ENCODE peak calls at places on chromosomes 11 and 22, in six cellular contexts. One of them, this sample, is unnamed.

GRCh38 chr22:41021655-41022454 is 70.5 kb upstream of the EP300 start:
- DNase-seq in CD4-positive, alpha-beta T cell: peak
- DNase-seq in neural crest cell: peak
- DNase-seq in HEK293T: peak
- DNase-seq in NCI-H187: no peak
- DNase-seq in OCI-LY7: peak
- DNase-seq in this sample: peak

GRCh38 chr11:61496602-61497400 is 11.7 kb upstream of the LRRC10B start:
- DNase-seq in CD4-positive, alpha-beta T cell: no peak
- DNase-seq in neural crest cell: no peak
- DNase-seq in HEK293T: no peak
- DNase-seq in NCI-H187: no peak
- DNase-seq in OCI-LY7: no peak
- DNase-seq in this sample: no peak

GRCh38 chr22:40668611-40669390 is 10.5 kb upstream of the MCHR1 start:
- DNase-seq in CD4-positive, alpha-beta T cell: no peak
- DNase-seq in neural crest cell: no peak
- DNase-seq in HEK293T: no peak
- DNase-seq in NCI-H187: no peak
- DNase-seq in OCI-LY7: no peak
- DNase-seq in this sample: no peak

GRCh38 chr11:72303179-72303578 is 59.2 kb upstream of the PHOX2A start:
- DNase-seq in CD4-positive, alpha-beta T cell: no peak
- DNase-seq in neural crest cell: no peak
- DNase-seq in HEK293T: no peak
- DNase-seq in NCI-H187: no peak
- DNase-seq in OCI-LY7: no peak
- DNase-seq in this sample: no peak

GRCh38 chr11:105577645-105578044 is 32.2 kb upstream of the GRIA4 start:
- DNase-seq in CD4-positive, alpha-beta T cell: no peak
- DNase-seq in neural crest cell: no peak
- DNase-seq in HEK293T: peak
- DNase-seq in NCI-H187: no peak
- DNase-seq in OCI-LY7: no peak
- DNase-seq in this sample: no peak

GRCh38 chr11:11444800-11445126 is 91.7 kb upstream of the CSNK2A3 start:
- DNase-seq in CD4-positive, alpha-beta T cell: no peak
- DNase-seq in neural crest cell: no peak
- DNase-seq in HEK293T: no peak
- DNase-seq in NCI-H187: no peak
- DNase-seq in OCI-LY7: no peak
- DNase-seq in this sample: no peak

GRCh38 chr11:117919326-117920275 is 9.6 kb downstream of the TMPRSS13 start:
- DNase-seq in CD4-positive, alpha-beta T cell: no peak
- DNase-seq in neural crest cell: no peak
- DNase-seq in HEK293T: no peak
- DNase-seq in NCI-H187: no peak
- DNase-seq in OCI-LY7: no peak
- DNase-seq in this sample: no peak

GRCh38 chr11:35976434-35976833 is 32.6 kb downstream of the LDLRAD3 start:
- DNase-seq in CD4-positive, alpha-beta T cell: no peak
- DNase-seq in neural crest cell: no peak
- DNase-seq in HEK293T: no peak
- DNase-seq in NCI-H187: no peak
- DNase-seq in OCI-LY7: no peak
- DNase-seq in this sample: no peak

GRCh38 chr11:112537846-112538330 is 277.2 kb upstream of the PLET1 start:
- DNase-seq in CD4-positive, alpha-beta T cell: no peak
- DNase-seq in neural crest cell: no peak
- DNase-seq in HEK293T: no peak
- DNase-seq in NCI-H187: no peak
- DNase-seq in OCI-LY7: no peak
- DNase-seq in this sample: no peak

GRCh38 chr11:944711-945470 is 19.2 kb downstream of the AP2A2 start:
- DNase-seq in CD4-positive, alpha-beta T cell: no peak
- DNase-seq in neural crest cell: no peak
- DNase-seq in HEK293T: no peak
- DNase-seq in NCI-H187: no peak
- DNase-seq in OCI-LY7: no peak
- DNase-seq in this sample: no peak

GRCh38 chr11:121236115-121237001 is 56.2 kb upstream of the SC5D start:
- DNase-seq in CD4-positive, alpha-beta T cell: no peak
- DNase-seq in neural crest cell: no peak
- DNase-seq in HEK293T: peak
- DNase-seq in NCI-H187: no peak
- DNase-seq in OCI-LY7: no peak
- DNase-seq in this sample: no peak

GRCh38 chr11:19957301-19957985 is 202.8 kb downstream of the DBX1 start:
- DNase-seq in CD4-positive, alpha-beta T cell: no peak
- DNase-seq in neural crest cell: no peak
- DNase-seq in HEK293T: no peak
- DNase-seq in NCI-H187: no peak
- DNase-seq in OCI-LY7: no peak
- DNase-seq in this sample: no peak

GRCh38 chr11:114466742-114467141 is 27.5 kb downstream of the REXO2 start:
- DNase-seq in CD4-positive, alpha-beta T cell: no peak
- DNase-seq in neural crest cell: no peak
- DNase-seq in HEK293T: no peak
- DNase-seq in NCI-H187: no peak
- DNase-seq in OCI-LY7: no peak
- DNase-seq in this sample: no peak

GRCh38 chr11:72727521-72727920 is 24.7 kb downstream of the ARAP1 start:
- DNase-seq in CD4-positive, alpha-beta T cell: no peak
- DNase-seq in neural crest cell: no peak
- DNase-seq in HEK293T: no peak
- DNase-seq in NCI-H187: no peak
- DNase-seq in OCI-LY7: no peak
- DNase-seq in this sample: no peak

GRCh38 chr11:2122222-2122906 is 16.8 kb downstream of the IGF2 start:
- DNase-seq in CD4-positive, alpha-beta T cell: no peak
- DNase-seq in neural crest cell: no peak
- DNase-seq in HEK293T: no peak
- DNase-seq in NCI-H187: no peak
- DNase-seq in OCI-LY7: no peak
- DNase-seq in this sample: peak

GRCh38 chr11:86101941-86102407 is 33.1 kb upstream of the PICALM start:
- DNase-seq in CD4-positive, alpha-beta T cell: no peak
- DNase-seq in neural crest cell: no peak
- DNase-seq in HEK293T: no peak
- DNase-seq in NCI-H187: no peak
- DNase-seq in OCI-LY7: no peak
- DNase-seq in this sample: no peak

GRCh38 chr11:8093931-8094575 is 13.0 kb downstream of the TUB start:
- DNase-seq in CD4-positive, alpha-beta T cell: no peak
- DNase-seq in neural crest cell: no peak
- DNase-seq in HEK293T: no peak
- DNase-seq in NCI-H187: no peak
- DNase-seq in OCI-LY7: no peak
- DNase-seq in this sample: no peak

GRCh38 chr11:1049911-1050580 is 13.5 kb upstream of the MUC6 start:
- DNase-seq in CD4-positive, alpha-beta T cell: no peak
- DNase-seq in neural crest cell: no peak
- DNase-seq in HEK293T: no peak
- DNase-seq in NCI-H187: no peak
- DNase-seq in OCI-LY7: no peak
- DNase-seq in this sample: no peak

GRCh38 chr11:102061276-102061675 is 14.0 kb downstream of the CFAP300 start:
- DNase-seq in CD4-positive, alpha-beta T cell: no peak
- DNase-seq in neural crest cell: no peak
- DNase-seq in HEK293T: peak
- DNase-seq in NCI-H187: no peak
- DNase-seq in OCI-LY7: no peak
- DNase-seq in this sample: no peak

GRCh38 chr11:75101424-75102128 is 4.9 kb upstream of the OR2AT4 start:
- DNase-seq in CD4-positive, alpha-beta T cell: no peak
- DNase-seq in neural crest cell: no peak
- DNase-seq in HEK293T: no peak
- DNase-seq in NCI-H187: no peak
- DNase-seq in OCI-LY7: no peak
- DNase-seq in this sample: no peak

GRCh38 chr11:134149371-134149770 is 74.4 kb downstream of the NCAPD3 start:
- DNase-seq in CD4-positive, alpha-beta T cell: no peak
- DNase-seq in neural crest cell: no peak
- DNase-seq in HEK293T: no peak
- DNase-seq in NCI-H187: no peak
- DNase-seq in OCI-LY7: no peak
- DNase-seq in this sample: no peak

GRCh38 chr22:19913337-19913936 is 28.1 kb upstream of the COMT start:
- DNase-seq in CD4-positive, alpha-beta T cell: no peak
- DNase-seq in neural crest cell: no peak
- DNase-seq in HEK293T: no peak
- DNase-seq in NCI-H187: no peak
- DNase-seq in OCI-LY7: no peak
- DNase-seq in this sample: no peak

GRCh38 chr22:30751529-30751928 is 56.9 kb downstream of the OSBP2 start:
- DNase-seq in CD4-positive, alpha-beta T cell: no peak
- DNase-seq in neural crest cell: no peak
- DNase-seq in HEK293T: no peak
- DNase-seq in NCI-H187: no peak
- DNase-seq in OCI-LY7: no peak
- DNase-seq in this sample: no peak

GRCh38 chr22:23242473-23243001 is 62.2 kb downstream of the BCR start:
- DNase-seq in CD4-positive, alpha-beta T cell: no peak
- DNase-seq in neural crest cell: peak
- DNase-seq in HEK293T: peak
- DNase-seq in NCI-H187: no peak
- DNase-seq in OCI-LY7: no peak
- DNase-seq in this sample: no peak

GRCh38 chr11:87628161-87628560 is 547.1 kb downstream of the RAB38 start:
- DNase-seq in CD4-positive, alpha-beta T cell: no peak
- DNase-seq in neural crest cell: no peak
- DNase-seq in HEK293T: no peak
- DNase-seq in NCI-H187: no peak
- DNase-seq in OCI-LY7: no peak
- DNase-seq in this sample: no peak

GRCh38 chr22:39080052-39080762 is 3.1 kb downstream of the APOBEC3G start:
- DNase-seq in CD4-positive, alpha-beta T cell: no peak
- DNase-seq in neural crest cell: no peak
- DNase-seq in HEK293T: no peak
- DNase-seq in NCI-H187: no peak
- DNase-seq in OCI-LY7: no peak
- DNase-seq in this sample: no peak

GRCh38 chr11:126647735-126648134 is 292.2 kb downstream of the ST3GAL4 start:
- DNase-seq in CD4-positive, alpha-beta T cell: no peak
- DNase-seq in neural crest cell: no peak
- DNase-seq in HEK293T: no peak
- DNase-seq in NCI-H187: no peak
- DNase-seq in OCI-LY7: no peak
- DNase-seq in this sample: no peak

GRCh38 chr11:79237676-79238075 is 203.2 kb downstream of the TENM4 start:
- DNase-seq in CD4-positive, alpha-beta T cell: no peak
- DNase-seq in neural crest cell: no peak
- DNase-seq in HEK293T: no peak
- DNase-seq in NCI-H187: no peak
- DNase-seq in OCI-LY7: no peak
- DNase-seq in this sample: no peak

GRCh38 chr11:123129920-123130319 is 65.1 kb downstream of the CLMP start:
- DNase-seq in CD4-positive, alpha-beta T cell: no peak
- DNase-seq in neural crest cell: no peak
- DNase-seq in HEK293T: no peak
- DNase-seq in NCI-H187: no peak
- DNase-seq in OCI-LY7: no peak
- DNase-seq in this sample: no peak

GRCh38 chr11:64720640-64721358 is 2.2 kb downstream of the NRXN2 start:
- DNase-seq in CD4-positive, alpha-beta T cell: no peak
- DNase-seq in neural crest cell: no peak
- DNase-seq in HEK293T: no peak
- DNase-seq in NCI-H187: no peak
- DNase-seq in OCI-LY7: no peak
- DNase-seq in this sample: no peak

GRCh38 chr11:95977534-95978174 is 53.7 kb upstream of the MTMR2 start:
- DNase-seq in CD4-positive, alpha-beta T cell: no peak
- DNase-seq in neural crest cell: no peak
- DNase-seq in HEK293T: no peak
- DNase-seq in NCI-H187: no peak
- DNase-seq in OCI-LY7: no peak
- DNase-seq in this sample: no peak

GRCh38 chr11:10050561-10050960 is 243.5 kb downstream of the SBF2 start:
- DNase-seq in CD4-positive, alpha-beta T cell: no peak
- DNase-seq in neural crest cell: no peak
- DNase-seq in HEK293T: no peak
- DNase-seq in NCI-H187: no peak
- DNase-seq in OCI-LY7: no peak
- DNase-seq in this sample: no peak

GRCh38 chr22:48488611-48489456 is 1338.8 kb downstream of the BRD1 start:
- DNase-seq in CD4-positive, alpha-beta T cell: no peak
- DNase-seq in neural crest cell: peak
- DNase-seq in HEK293T: no peak
- DNase-seq in NCI-H187: no peak
- DNase-seq in OCI-LY7: no peak
- DNase-seq in this sample: no peak

GRCh38 chr11:1219836-1220810 is 2.7 kb upstream of the MUC5B start:
- DNase-seq in CD4-positive, alpha-beta T cell: no peak
- DNase-seq in neural crest cell: no peak
- DNase-seq in HEK293T: no peak
- DNase-seq in NCI-H187: no peak
- DNase-seq in OCI-LY7: no peak
- DNase-seq in this sample: no peak

This sample was measured in smooth muscle cell of the brain vasculature.